ENCODE peak calls at places on chromosomes 3 and 15, in eight cellular contexts. One of them, this sample, is unnamed.

GRCh38 chr3:153343988-153344782 is 182.2 kb downstream of the RAP2B start:
- DNase-seq in IMR-90: no peak
- DNase-seq in naive thymus-derived CD4-positive, alpha-beta T cell: no peak
- DNase-seq in GM12878: no peak
- DNase-seq in mesenchymal stem cell: no peak
- DNase-seq in adrenal gland: no peak
- DNase-seq in fibroblast of lung: no peak
- DNase-seq in left lung: no peak
- DNase-seq in this sample: no peak

GRCh38 chr3:12454808-12455121 is 29.5 kb upstream of the TSEN2 start:
- DNase-seq in IMR-90: peak; percentile 27
- DNase-seq in naive thymus-derived CD4-positive, alpha-beta T cell: no peak
- DNase-seq in GM12878: no peak
- DNase-seq in mesenchymal stem cell: no peak
- DNase-seq in adrenal gland: no peak
- DNase-seq in fibroblast of lung: no peak
- DNase-seq in left lung: no peak
- DNase-seq in this sample: no peak

GRCh38 chr3:42045719-42046243 is 45.4 kb upstream of the TRAK1 start:
- DNase-seq in IMR-90: no peak
- DNase-seq in naive thymus-derived CD4-positive, alpha-beta T cell: no peak
- DNase-seq in GM12878: no peak
- DNase-seq in mesenchymal stem cell: no peak
- DNase-seq in adrenal gland: no peak
- DNase-seq in fibroblast of lung: no peak
- DNase-seq in left lung: no peak
- DNase-seq in this sample: no peak

GRCh38 chr15:77542491-77543001 is 90.2 kb downstream of the LINGO1 start:
- DNase-seq in IMR-90: peak; percentile 53
- DNase-seq in naive thymus-derived CD4-positive, alpha-beta T cell: no peak
- DNase-seq in GM12878: no peak
- DNase-seq in mesenchymal stem cell: peak; percentile 16
- DNase-seq in adrenal gland: no peak
- DNase-seq in fibroblast of lung: no peak
- DNase-seq in left lung: no peak
- DNase-seq in this sample: no peak

GRCh38 chr3:49213541-49213943 is 42.1 kb downstream of the KLHDC8B start:
- DNase-seq in IMR-90: no peak
- DNase-seq in naive thymus-derived CD4-positive, alpha-beta T cell: no peak
- DNase-seq in GM12878: no peak
- DNase-seq in mesenchymal stem cell: no peak
- DNase-seq in adrenal gland: no peak
- DNase-seq in fibroblast of lung: no peak
- DNase-seq in left lung: no peak
- DNase-seq in this sample: no peak

GRCh38 chr3:122247087-122247824 is 63.8 kb downstream of the CASR start:
- DNase-seq in IMR-90: no peak
- DNase-seq in naive thymus-derived CD4-positive, alpha-beta T cell: no peak
- DNase-seq in GM12878: no peak
- DNase-seq in mesenchymal stem cell: no peak
- DNase-seq in adrenal gland: no peak
- DNase-seq in fibroblast of lung: no peak
- DNase-seq in left lung: no peak
- DNase-seq in this sample: no peak

GRCh38 chr3:133833880-133834620 is 28.4 kb downstream of the SRPRB start:
- DNase-seq in IMR-90: no peak
- DNase-seq in naive thymus-derived CD4-positive, alpha-beta T cell: no peak
- DNase-seq in GM12878: no peak
- DNase-seq in mesenchymal stem cell: no peak
- DNase-seq in adrenal gland: no peak
- DNase-seq in fibroblast of lung: no peak
- DNase-seq in left lung: no peak
- DNase-seq in this sample: no peak

GRCh38 chr15:53251998-53252397 is 461.9 kb upstream of the ONECUT1 start:
- DNase-seq in IMR-90: no peak
- DNase-seq in naive thymus-derived CD4-positive, alpha-beta T cell: no peak
- DNase-seq in GM12878: no peak
- DNase-seq in mesenchymal stem cell: no peak
- DNase-seq in adrenal gland: no peak
- DNase-seq in fibroblast of lung: no peak
- DNase-seq in left lung: no peak
- DNase-seq in this sample: no peak

GRCh38 chr3:156978471-156978961 is 152.4 kb downstream of the LEKR1 start:
- DNase-seq in IMR-90: peak; percentile 27
- DNase-seq in naive thymus-derived CD4-positive, alpha-beta T cell: no peak
- DNase-seq in GM12878: peak; percentile 83
- DNase-seq in mesenchymal stem cell: no peak
- DNase-seq in adrenal gland: no peak
- DNase-seq in fibroblast of lung: peak; percentile 27
- DNase-seq in left lung: no peak
- DNase-seq in this sample: no peak

DNA sequence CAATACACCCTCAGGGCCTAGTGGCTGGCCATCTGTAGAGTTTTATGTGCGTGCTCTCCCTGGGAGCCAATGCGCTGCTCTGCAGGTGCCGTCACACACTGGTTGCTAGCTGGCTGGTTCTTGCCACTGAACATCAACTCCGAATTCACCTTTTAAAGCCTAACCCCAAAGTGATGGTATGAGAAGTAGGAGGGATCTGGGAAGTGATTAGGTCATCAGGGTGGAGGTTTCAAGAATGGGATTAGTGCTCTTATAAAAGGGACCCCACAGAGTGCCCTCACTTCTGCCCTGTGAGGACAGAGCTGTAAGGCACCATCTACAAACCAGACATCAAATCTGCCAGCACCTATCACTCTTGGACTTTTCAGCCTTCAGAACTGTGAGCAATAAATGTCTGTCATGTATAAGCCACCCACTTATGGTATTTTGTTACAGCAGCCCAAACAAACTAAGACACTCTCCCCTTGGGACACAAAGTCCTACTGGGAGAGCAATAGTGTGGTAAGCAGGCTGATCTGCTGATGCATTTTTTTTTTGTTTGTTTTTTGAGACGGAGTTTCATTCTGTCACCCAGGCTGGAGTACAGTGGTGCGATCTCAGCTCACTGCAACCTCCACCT is 20.3 kb downstream of the RGMA start:
- DNase-seq in IMR-90: no peak
- DNase-seq in naive thymus-derived CD4-positive, alpha-beta T cell: no peak
- DNase-seq in GM12878: no peak
- DNase-seq in mesenchymal stem cell: no peak
- DNase-seq in adrenal gland: no peak
- DNase-seq in fibroblast of lung: no peak
- DNase-seq in left lung: no peak
- DNase-seq in this sample: no peak
- H3K4me3 ChIP-seq in IMR-90: no peak overlapping the region
- H3K4me3 ChIP-seq in naive thymus-derived CD4-positive, alpha-beta T cell: no peak overlapping the region
- H3K4me3 ChIP-seq in GM12878: no peak overlapping the region
- H3K4me3 ChIP-seq in mesenchymal stem cell: no peak overlapping the region
- H3K4me3 ChIP-seq in adrenal gland: no peak overlapping the region
- H3K4me3 ChIP-seq in fibroblast of lung: no peak overlapping the region
- H3K4me3 ChIP-seq in left lung: no peak overlapping the region
- H3K4me3 ChIP-seq in this sample: no peak overlapping the region

DNA sequence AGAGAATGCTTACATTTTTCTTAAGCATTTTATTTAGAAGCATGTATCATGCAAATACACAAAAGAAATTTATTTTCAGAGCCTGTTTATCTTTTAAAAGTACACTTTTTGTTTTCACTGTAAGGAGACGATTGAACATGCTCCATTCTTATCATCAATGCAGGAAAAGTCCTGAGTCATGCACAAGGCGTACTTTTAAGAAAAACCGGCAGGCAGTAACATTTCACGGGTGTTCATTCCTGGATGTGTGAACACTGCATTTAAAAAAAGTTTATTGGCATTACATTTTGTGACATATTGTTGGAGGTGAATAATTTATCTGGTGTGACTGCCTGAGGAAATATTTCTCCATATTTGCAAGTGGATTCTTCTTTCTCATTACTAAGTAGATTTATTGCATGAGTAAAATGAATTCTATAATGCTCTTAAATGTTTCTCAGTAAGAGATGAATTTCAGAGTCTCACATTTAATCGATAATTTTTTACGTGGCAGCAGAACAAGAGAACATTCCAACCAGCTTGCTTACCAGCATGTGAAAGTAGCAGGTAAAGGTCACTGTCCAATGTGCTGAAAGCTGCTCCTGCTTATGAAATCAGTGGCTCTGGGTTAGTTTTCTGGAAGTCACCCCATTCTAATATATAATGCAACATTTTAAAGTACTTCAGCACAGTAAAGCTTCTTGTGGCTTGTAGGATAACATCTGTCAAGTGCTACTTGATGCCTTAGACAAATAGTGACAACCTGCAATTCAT is 87.0 kb downstream of the SV2B start:
- DNase-seq in IMR-90: peak; percentile 26
- DNase-seq in naive thymus-derived CD4-positive, alpha-beta T cell: no peak
- DNase-seq in GM12878: no peak
- DNase-seq in mesenchymal stem cell: no peak
- DNase-seq in adrenal gland: peak; percentile 22
- DNase-seq in fibroblast of lung: peak; percentile 5
- DNase-seq in left lung: no peak
- DNase-seq in this sample: no peak
- H3K4me3 ChIP-seq in IMR-90: no peak overlapping the region
- H3K4me3 ChIP-seq in naive thymus-derived CD4-positive, alpha-beta T cell: no peak overlapping the region
- H3K4me3 ChIP-seq in GM12878: no peak overlapping the region
- H3K4me3 ChIP-seq in mesenchymal stem cell: no peak overlapping the region
- H3K4me3 ChIP-seq in adrenal gland: no peak overlapping the region
- H3K4me3 ChIP-seq in fibroblast of lung: no peak overlapping the region
- H3K4me3 ChIP-seq in left lung: no peak overlapping the region
- H3K4me3 ChIP-seq in this sample: no peak overlapping the region

DNA sequence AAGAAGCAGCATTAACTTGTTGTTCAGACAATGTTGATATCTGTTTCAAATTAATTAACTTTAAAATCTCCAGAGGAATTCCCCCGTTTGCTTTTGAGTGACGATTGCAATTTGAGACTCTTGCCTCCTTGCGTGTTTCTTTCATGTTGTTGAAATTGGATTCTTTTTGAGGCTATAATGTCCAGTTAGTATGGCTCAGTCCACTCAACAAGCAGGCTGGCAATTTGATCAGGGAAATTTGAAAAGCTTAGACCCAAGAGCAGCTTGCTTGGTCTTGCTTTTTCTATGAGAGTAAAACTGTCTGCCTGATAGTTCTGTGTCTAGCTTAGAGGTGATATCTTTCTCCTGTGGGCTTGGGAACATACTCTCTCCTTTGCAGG is 2.0 kb downstream of the ARID3B start:
- DNase-seq in IMR-90: peak; percentile 33
- DNase-seq in naive thymus-derived CD4-positive, alpha-beta T cell: no peak
- DNase-seq in GM12878: no peak
- DNase-seq in mesenchymal stem cell: no peak
- DNase-seq in adrenal gland: no peak
- DNase-seq in fibroblast of lung: no peak
- DNase-seq in left lung: no peak
- DNase-seq in this sample: no peak
- H3K4me3 ChIP-seq in IMR-90: no peak overlapping the region
- H3K4me3 ChIP-seq in naive thymus-derived CD4-positive, alpha-beta T cell: no peak overlapping the region
- H3K4me3 ChIP-seq in GM12878: peak overlapping the region; percentile 97
- H3K4me3 ChIP-seq in mesenchymal stem cell: no peak overlapping the region
- H3K4me3 ChIP-seq in adrenal gland: no peak overlapping the region
- H3K4me3 ChIP-seq in fibroblast of lung: no peak overlapping the region
- H3K4me3 ChIP-seq in left lung: no peak overlapping the region
- H3K4me3 ChIP-seq in this sample: no peak overlapping the region

GRCh38 chr3:72099331-72100061 is 314.5 kb upstream of the PROK2 start:
- DNase-seq in IMR-90: no peak
- DNase-seq in naive thymus-derived CD4-positive, alpha-beta T cell: no peak
- DNase-seq in GM12878: no peak
- DNase-seq in mesenchymal stem cell: no peak
- DNase-seq in adrenal gland: no peak
- DNase-seq in fibroblast of lung: no peak
- DNase-seq in left lung: no peak
- DNase-seq in this sample: no peak
- H3K4me3 ChIP-seq in IMR-90: no peak overlapping the region
- H3K4me3 ChIP-seq in naive thymus-derived CD4-positive, alpha-beta T cell: no peak overlapping the region
- H3K4me3 ChIP-seq in GM12878: peak overlapping the region; percentile 69
- H3K4me3 ChIP-seq in mesenchymal stem cell: no peak overlapping the region
- H3K4me3 ChIP-seq in adrenal gland: no peak overlapping the region
- H3K4me3 ChIP-seq in fibroblast of lung: no peak overlapping the region
- H3K4me3 ChIP-seq in left lung: no peak overlapping the region
- H3K4me3 ChIP-seq in this sample: no peak overlapping the region

GRCh38 chr3:10506696-10507095 is 1.3 kb upstream of the ATP2B2 start:
- DNase-seq in IMR-90: no peak
- DNase-seq in naive thymus-derived CD4-positive, alpha-beta T cell: no peak
- DNase-seq in GM12878: no peak
- DNase-seq in mesenchymal stem cell: no peak
- DNase-seq in adrenal gland: no peak
- DNase-seq in fibroblast of lung: no peak
- DNase-seq in left lung: no peak
- DNase-seq in this sample: no peak

GRCh38 chr3:10504161-10505049 is 981 bp downstream of the ATP2B2 start:
- DNase-seq in IMR-90: no peak
- DNase-seq in naive thymus-derived CD4-positive, alpha-beta T cell: no peak
- DNase-seq in GM12878: no peak
- DNase-seq in mesenchymal stem cell: no peak
- DNase-seq in adrenal gland: no peak
- DNase-seq in fibroblast of lung: no peak
- DNase-seq in left lung: no peak
- DNase-seq in this sample: no peak

GRCh38 chr3:10505791-10506585 is 602 bp upstream of the ATP2B2 start:
- DNase-seq in IMR-90: no peak
- DNase-seq in naive thymus-derived CD4-positive, alpha-beta T cell: no peak
- DNase-seq in GM12878: no peak
- DNase-seq in mesenchymal stem cell: no peak
- DNase-seq in adrenal gland: no peak
- DNase-seq in fibroblast of lung: no peak
- DNase-seq in left lung: no peak
- DNase-seq in this sample: no peak

GRCh38 chr3:10503217-10503796 is 2.1 kb downstream of the ATP2B2 start:
- DNase-seq in IMR-90: no peak
- DNase-seq in naive thymus-derived CD4-positive, alpha-beta T cell: no peak
- DNase-seq in GM12878: no peak
- DNase-seq in mesenchymal stem cell: no peak
- DNase-seq in adrenal gland: no peak
- DNase-seq in fibroblast of lung: no peak
- DNase-seq in left lung: no peak
- DNase-seq in this sample: no peak

GRCh38 chr3:10505050-10505790 is at the start of gene ATP2B2:
- DNase-seq in IMR-90: no peak
- DNase-seq in naive thymus-derived CD4-positive, alpha-beta T cell: peak; percentile 12
- DNase-seq in GM12878: no peak
- DNase-seq in mesenchymal stem cell: no peak
- DNase-seq in adrenal gland: no peak
- DNase-seq in fibroblast of lung: no peak
- DNase-seq in left lung: no peak
- DNase-seq in this sample: no peak
- H3K4me3 ChIP-seq in IMR-90: no peak within 1 kb of the TSS
- H3K4me3 ChIP-seq in naive thymus-derived CD4-positive, alpha-beta T cell: no peak within 1 kb of the TSS
- H3K4me3 ChIP-seq in GM12878: no peak within 1 kb of the TSS
- H3K4me3 ChIP-seq in mesenchymal stem cell: no peak within 1 kb of the TSS
- H3K4me3 ChIP-seq in adrenal gland: no peak within 1 kb of the TSS
- H3K4me3 ChIP-seq in fibroblast of lung: no peak within 1 kb of the TSS
- H3K4me3 ChIP-seq in left lung: no peak within 1 kb of the TSS
- H3K4me3 ChIP-seq in this sample: no peak within 1 kb of the TSS

GRCh38 chr3:44721231-44722102 is 8.0 kb upstream of the ZNF501 start:
- DNase-seq in IMR-90: peak; percentile 6
- DNase-seq in naive thymus-derived CD4-positive, alpha-beta T cell: no peak
- DNase-seq in GM12878: no peak
- DNase-seq in mesenchymal stem cell: peak; percentile 24
- DNase-seq in adrenal gland: no peak
- DNase-seq in fibroblast of lung: peak; percentile 33
- DNase-seq in left lung: no peak
- DNase-seq in this sample: no peak
- H3K4me3 ChIP-seq in IMR-90: no peak overlapping the region
- H3K4me3 ChIP-seq in naive thymus-derived CD4-positive, alpha-beta T cell: no peak overlapping the region
- H3K4me3 ChIP-seq in GM12878: no peak overlapping the region
- H3K4me3 ChIP-seq in mesenchymal stem cell: no peak overlapping the region
- H3K4me3 ChIP-seq in adrenal gland: no peak overlapping the region
- H3K4me3 ChIP-seq in fibroblast of lung: no peak overlapping the region
- H3K4me3 ChIP-seq in left lung: no peak overlapping the region
- H3K4me3 ChIP-seq in this sample: no peak overlapping the region